ENCODE peak calls at places on chromosomes 13 and 19, in seven cellular contexts. F is GM04504; Q is anterior cingulate cortex; B is fibroblast of the aortic adventitia; C is stimulated activated CD4-positive, alpha-beta T cell treated with anti-CD3 and anti-CD28 coated beads, Interleukin-4, amount 100 ng/mL, for 1 hour; O is NCI-H226; A is fibroblast of lung. K is an unnamed sample.

GRCh38 chr13:75365724-75366173 is 116.2 kb downstream of the TBC1D4 start:
- DNase-seq in F (no peak), Q (no peak), B (peak; percentile 63), C (no peak), O (peak; percentile 73), A (peak; percentile 96), K (peak; percentile 50)

GRCh38 chr19:51751655-51752054 is at the start of gene FPR1:
- DNase-seq in F (no peak), Q (no peak), B (peak; percentile 25), C (no peak), O (no peak), A (peak; percentile 53), K (no peak)

GRCh38 chr13:32476021-32476731 is 48.2 kb upstream of the N4BP2L1 start:
- DNase-seq in F (no peak), Q (no peak), B (no peak), C (no peak), O (no peak), A (no peak), K (no peak)

GRCh38 chr19:31478241-31478640 is 129.0 kb upstream of the TSHZ3 start:
- DNase-seq in F (no peak), Q (no peak), B (no peak), C (no peak), O (no peak), A (no peak), K (no peak)

GRCh38 chr19:41447732-41448332 is 4.9 kb downstream of the ERICH4 start:
- DNase-seq in F (no peak), Q (no peak), B (no peak), C (no peak), O (no peak), A (no peak), K (no peak)

GRCh38 chr13:66689037-66689619 is 541.0 kb downstream of the PCDH9 start:
- DNase-seq in F (no peak), Q (no peak), B (peak; percentile 32), C (no peak), O (no peak), A (peak; percentile 10), K (no peak)

GRCh38 chr19:12766051-12766521 is 9.3 kb downstream of the HOOK2 start:
- DNase-seq in F (no peak), Q (peak; percentile 14), B (peak; percentile 77), C (peak; percentile 77), O (peak; percentile 35), A (no peak), K (no peak)

GRCh38 chr13:112752711-112753541 is 63.1 kb downstream of the ATP11A start:
- DNase-seq in F (no peak), Q (no peak), B (no peak), C (no peak), O (no peak), A (peak; percentile 45), K (no peak)

GRCh38 chr19:29841559-29842367 is 30.0 kb downstream of the CCNE1 start:
- DNase-seq in F (no peak), Q (no peak), B (peak; percentile 10), C (no peak), O (peak; percentile 50), A (peak; percentile 49), K (no peak)

GRCh38 chr19:56953411-56953810 is 112.9 kb upstream of the PEG3 start:
- DNase-seq in F (no peak), Q (no peak), B (no peak), C (no peak), O (no peak), A (no peak), K (no peak)

GRCh38 chr19:9070066-9070465 is 16.8 kb upstream of the OR1M1 start:
- DNase-seq in F (no peak), Q (no peak), B (no peak), C (no peak), O (no peak), A (peak; percentile 19), K (no peak)

GRCh38 chr19:41297628-41298326 is 12.2 kb upstream of the CCDC97 start:
- DNase-seq in F (no peak), Q (no peak), B (no peak), C (no peak), O (no peak), A (no peak), K (no peak)

GRCh38 chr19:7925171-7925837 is 631 bp downstream of the CTXN1 start:
- DNase-seq in F (no peak), Q (no peak), B (peak; percentile 68), C (peak; percentile 81), O (peak; percentile 65), A (peak; percentile 51), K (no peak)

GRCh38 chr13:46687810-46688209 is 109.2 kb downstream of the ESD start:
- DNase-seq in F (no peak), Q (no peak), B (peak; percentile 46), C (no peak), O (peak; percentile 61), A (peak; percentile 43), K (no peak)

GRCh38 chr19:55642153-55643002 is 1.1 kb upstream of the ZNF581 start:
- DNase-seq in F (no peak), Q (no peak), B (peak; percentile 44), C (no peak), O (no peak), A (peak; percentile 43), K (no peak)

GRCh38 chr19:294341-294818 is 3.2 kb upstream of the PLPP2 start:
- DNase-seq in F (no peak), Q (no peak), B (no peak), C (no peak), O (no peak), A (no peak), K (no peak)

GRCh38 chr13:114059946-114060860 is 72.2 kb downstream of the RASA3 start:
- DNase-seq in F (no peak), Q (no peak), B (no peak), C (no peak), O (no peak), A (no peak), K (no peak)

GRCh38 chr13:112959206-112959605 is 9.8 kb upstream of the MCF2L start:
- DNase-seq in F (no peak), Q (no peak), B (no peak), C (no peak), O (no peak), A (no peak), K (no peak)

GRCh38 chr13:103187621-103188020 is 121.4 kb upstream of the SLC10A2 start:
- DNase-seq in F (no peak), Q (no peak), B (no peak), C (no peak), O (no peak), A (no peak), K (no peak)

GRCh38 chr13:53341144-53341510 is 312.5 kb downstream of the OLFM4 start:
- DNase-seq in F (no peak), Q (no peak), B (no peak), C (no peak), O (no peak), A (no peak), K (no peak)

GRCh38 chr13:39317284-39317683 is 279.0 kb downstream of the NHLRC3 start:
- DNase-seq in F (peak; percentile 25), Q (no peak), B (peak; percentile 71), C (no peak), O (peak; percentile 38), A (peak; percentile 61), K (no peak)

GRCh38 chr13:111610077-111610476 is 289.6 kb downstream of the TEX29 start:
- DNase-seq in F (no peak), Q (no peak), B (no peak), C (no peak), O (no peak), A (no peak), K (no peak)

GRCh38 chr13:46496086-46496485 is 56.9 kb upstream of the LRCH1 start:
- DNase-seq in F (no peak), Q (no peak), B (peak; percentile 8), C (no peak), O (no peak), A (no peak), K (no peak)

GRCh38 chr13:109336730-109337129 is 449.7 kb downstream of the IRS2 start:
- DNase-seq in F (peak; percentile 47), Q (no peak), B (peak; percentile 27), C (no peak), O (peak; percentile 88), A (peak; percentile 94), K (peak; percentile 57)

GRCh38 chr13:101149735-101150380 is 266.4 kb downstream of the NALCN start:
- DNase-seq in F (peak; percentile 23), Q (no peak), B (peak; percentile 59), C (no peak), O (peak; percentile 9), A (peak; percentile 41), K (no peak)

GRCh38 chr19:37997911-37998344 is 90.9 kb downstream of the SIPA1L3 start:
- DNase-seq in F (peak; percentile 88), Q (no peak), B (peak; percentile 98), C (no peak), O (peak; percentile 86), A (peak; percentile 98), K (peak; percentile 88)

GRCh38 chr19:6519289-6519688 is 11.5 kb upstream of the TNFSF9 start:
- DNase-seq in F (peak; percentile 64), Q (no peak), B (peak; percentile 88), C (no peak), O (peak; percentile 71), A (peak; percentile 81), K (peak; percentile 35)

GRCh38 chr13:33146843-33147611 is 130.8 kb downstream of the KL start:
- DNase-seq in F (no peak), Q (no peak), B (no peak), C (no peak), O (no peak), A (no peak), K (no peak)

K was measured in BJ.